ENCODE peak calls at places on chromosomes 7 and 10, in ten cellular contexts. E is stomach, C is tibial nerve, J is neural progenitor cell, A is IMR-90, X is cardiac muscle cell, T is brain microvascular endothelial cell, N is heart right ventricle, W is body of pancreas, U is RWPE2. P is an unnamed sample.

GRCh38 chr7:158431941-158432347 is 155.7 kb downstream of the PTPRN2 start:
- DNase-seq in U (peak), C (peak), E (peak), J (no peak), T (peak), W (peak), N (peak), A (peak), X (peak), P (no peak)

GRCh38 chr10:72263613-72264241 is 10.0 kb upstream of the DDIT4 start:
- DNase-seq in W (peak), A (no peak), X (peak), U (peak), C (no peak), N (no peak), E (peak), J (no peak), T (no peak), P (no peak)

GRCh38 chr7:80830000-80830399 is 88.9 kb downstream of the SEMA3C start:
- DNase-seq in T (no peak), C (no peak), A (no peak), N (no peak), W (no peak), U (no peak), E (no peak), J (no peak), X (no peak), P (no peak)

GRCh38 chr10:84766923-84767322 is 438.5 kb downstream of the CCSER2 start:
- DNase-seq in X (no peak), U (no peak), A (no peak), T (no peak), C (no peak), J (no peak), N (no peak), W (no peak), E (no peak), P (no peak)

GRCh38 chr7:105849122-105849855 is 27.1 kb downstream of the ATXN7L1 start:
- DNase-seq in A (no peak), U (no peak), X (peak), W (no peak), N (no peak), C (no peak), T (peak), E (no peak), J (no peak), P (no peak)

GRCh38 chr7:135770139-135770710 is 21.6 kb upstream of the FAM180A start:
- DNase-seq in C (no peak), X (peak), A (peak), U (no peak), J (no peak), N (no peak), W (no peak), E (no peak), T (no peak), P (no peak)

GRCh38 chr10:33355267-33355666 is 20.8 kb upstream of the NRP1 start:
- DNase-seq in T (no peak), X (no peak), A (no peak), C (no peak), E (no peak), W (no peak), U (no peak), J (no peak), N (peak), P (no peak)

GRCh38 chr10:121521794-121522556 is 76.3 kb downstream of the FGFR2 start:
- DNase-seq in X (no peak), T (no peak), N (no peak), E (no peak), W (no peak), U (no peak), J (no peak), C (no peak), A (no peak), P (no peak)

GRCh38 chr7:155972247-155972646 is 160.0 kb upstream of the SHH start:
- DNase-seq in J (no peak), W (no peak), N (no peak), X (no peak), A (no peak), T (no peak), C (no peak), U (peak), E (no peak), P (no peak)

GRCh38 chr7:100090527-100091410 is 2.0 kb downstream of the COPS6 start:
- DNase-seq in J (no peak), E (no peak), W (no peak), X (no peak), C (no peak), A (no peak), N (no peak), U (no peak), T (no peak), P (no peak)

GRCh38 chr10:4337581-4337980 is 488.4 kb upstream of the AKR1E2 start:
- DNase-seq in J (no peak), N (no peak), T (no peak), A (no peak), E (no peak), U (no peak), X (no peak), C (no peak), W (no peak), P (no peak)

GRCh38 chr10:6300106-6300783 is 97.5 kb downstream of the PFKFB3 start:
- DNase-seq in X (peak), T (no peak), N (no peak), E (no peak), A (peak), U (no peak), W (no peak), C (no peak), J (no peak), P (no peak)

GRCh38 chr10:125672884-125673283 is 10.1 kb downstream of the TEX36 start:
- DNase-seq in J (no peak), E (no peak), W (no peak), N (no peak), C (no peak), A (no peak), X (no peak), T (no peak), U (no peak), P (no peak)

GRCh38 chr7:27305854-27306253 is 63.3 kb downstream of the EVX1 start:
- DNase-seq in C (no peak), W (no peak), E (no peak), N (no peak), J (no peak), X (no peak), U (no peak), T (no peak), A (no peak), P (no peak)

GRCh38 chr10:101132636-101133473 is 1.8 kb downstream of the TLX1 start:
- DNase-seq in J (no peak), N (no peak), X (no peak), C (no peak), T (no peak), U (peak), E (no peak), W (no peak), A (no peak), P (no peak)

GRCh38 chr7:13742719-13743640 is 246.5 kb downstream of the ETV1 start:
- DNase-seq in A (peak), T (peak), E (peak), W (peak), J (peak), N (peak), C (no peak), U (no peak), X (peak), P (peak)

GRCh38 chr10:23981520-23982309 is 227.2 kb upstream of the KIAA1217 start:
- DNase-seq in X (no peak), J (no peak), U (no peak), W (no peak), N (no peak), E (no peak), A (no peak), T (no peak), C (no peak), P (no peak)

GRCh38 chr7:37108615-37109014 is 340.0 kb downstream of the ELMO1 start:
- DNase-seq in E (no peak), U (no peak), N (no peak), W (no peak), T (no peak), X (no peak), C (no peak), A (no peak), J (no peak), P (no peak)

GRCh38 chr7:2476776-2477446 is 713 bp upstream of the GRIFIN start:
- DNase-seq in X (no peak), N (no peak), J (peak), A (no peak), W (peak), C (no peak), U (peak), T (no peak), E (no peak), P (no peak)

GRCh38 chr10:90592903-90593302 is 264.9 kb downstream of the HTR7 start:
- DNase-seq in T (peak), W (peak), A (peak), C (no peak), J (peak), N (peak), E (no peak), U (peak), X (peak), P (no peak)

GRCh38 chr7:24477807-24478655 is 95.2 kb upstream of the PALS2 start:
- DNase-seq in T (peak), A (peak), J (peak), C (peak), N (no peak), X (peak), E (no peak), U (no peak), W (peak), P (no peak)

GRCh38 chr10:22246680-22247391 is 29.0 kb upstream of the EBLN1 start:
- DNase-seq in X (peak), W (no peak), E (no peak), C (no peak), T (peak), A (peak), N (no peak), U (no peak), J (no peak), P (no peak)

GRCh38 chr7:45184326-45185027 is 26.9 kb downstream of the RAMP3 start:
- DNase-seq in W (no peak), T (no peak), X (no peak), C (no peak), J (no peak), U (no peak), A (no peak), E (peak), N (no peak), P (no peak)

GRCh38 chr7:41058986-41059741 is 643.7 kb downstream of the INHBA start:
- DNase-seq in T (no peak), A (peak), U (no peak), N (no peak), X (peak), J (no peak), E (no peak), W (no peak), C (no peak), P (no peak)

GRCh38 chr7:31003721-31004120 is 40.0 kb downstream of the GHRHR start:
- DNase-seq in A (no peak), J (no peak), C (no peak), X (no peak), U (no peak), W (no peak), N (no peak), E (no peak), T (no peak), P (no peak)

GRCh38 chr7:6246257-6246917 is 26.0 kb downstream of the CYTH3 start:
- DNase-seq in E (no peak), U (no peak), X (peak), W (no peak), C (no peak), T (no peak), A (peak), J (no peak), N (no peak), P (no peak)

GRCh38 chr7:7490003-7490402 is 45.7 kb downstream of the COL28A1 start:
- DNase-seq in J (no peak), X (no peak), W (no peak), U (no peak), C (no peak), N (no peak), E (no peak), T (no peak), A (no peak), P (no peak)

GRCh38 chr10:88386204-88386877 is 196.8 kb downstream of the RNLS start:
- DNase-seq in E (no peak), X (peak), N (no peak), U (no peak), W (peak), J (no peak), A (no peak), T (peak), C (no peak), P (no peak)

GRCh38 chr10:13180788-13181187 is 19.4 kb downstream of the MCM10 start:
- DNase-seq in X (no peak), A (no peak), T (no peak), U (no peak), W (no peak), N (no peak), C (no peak), E (no peak), J (no peak), P (no peak)

GRCh38 chr7:87474046-87474445 is 1.4 kb downstream of the ABCB4 start:
- DNase-seq in T (no peak), J (no peak), W (no peak), N (no peak), U (no peak), E (no peak), A (no peak), X (no peak), C (no peak), P (no peak)

GRCh38 chr7:37149019-37149814 is 299.4 kb downstream of the ELMO1 start:
- DNase-seq in X (peak), U (no peak), A (no peak), E (no peak), N (no peak), T (no peak), C (no peak), J (no peak), W (no peak), P (no peak)

GRCh38 chr10:69422676-69423075 is 6.0 kb upstream of the TACR2 start:
- DNase-seq in W (no peak), N (no peak), J (no peak), E (no peak), T (no peak), U (no peak), C (no peak), A (no peak), X (no peak), P (no peak)

GRCh38 chr10:102633282-102633681 is 11.0 kb upstream of the TRIM8 start:
- DNase-seq in N (no peak), T (peak), E (no peak), C (no peak), U (peak), J (no peak), A (peak), X (peak), W (no peak), P (no peak)

GRCh38 chr10:22505923-22506685 is 160.8 kb downstream of the SPAG6 start:
- DNase-seq in E (peak), W (peak), N (no peak), A (no peak), J (no peak), C (no peak), U (no peak), T (no peak), X (peak), P (no peak)

GRCh38 chr7:138030679-138031351 is 28.9 kb upstream of the CREB3L2 start:
- DNase-seq in C (no peak), E (no peak), A (no peak), U (no peak), W (no peak), N (no peak), T (peak), J (no peak), X (peak), P (no peak)

GRCh38 chr10:29254123-29255046 is 34.5 kb upstream of the LYZL1 start:
- DNase-seq in X (peak), W (no peak), U (no peak), A (no peak), E (no peak), C (no peak), N (no peak), J (peak), T (peak), P (no peak)

GRCh38 chr10:43093423-43094090 is 16.7 kb downstream of the RET start:
- DNase-seq in X (no peak), C (no peak), E (no peak), T (no peak), W (no peak), A (peak), U (no peak), J (peak), N (no peak), P (no peak)

GRCh38 chr7:122518488-122518887 is 180.4 kb downstream of the RNF133 start:
- DNase-seq in J (no peak), N (no peak), W (no peak), A (no peak), T (no peak), X (no peak), C (no peak), E (no peak), U (no peak), P (no peak)

GRCh38 chr7:122525355-122525754 is 173.6 kb downstream of the RNF133 start:
- DNase-seq in A (no peak), T (no peak), N (no peak), J (no peak), W (no peak), X (no peak), E (no peak), U (no peak), C (no peak), P (no peak)

GRCh38 chr7:122520961-122521555 is 177.9 kb downstream of the RNF133 start:
- DNase-seq in W (no peak), A (no peak), C (no peak), N (no peak), U (no peak), J (peak), E (no peak), T (no peak), X (no peak), P (no peak)

GRCh38 chr7:122517576-122517975 is 181.3 kb downstream of the RNF133 start:
- DNase-seq in J (no peak), U (no peak), A (no peak), N (no peak), E (no peak), T (no peak), X (no peak), W (no peak), C (no peak), P (no peak)

DNA sequence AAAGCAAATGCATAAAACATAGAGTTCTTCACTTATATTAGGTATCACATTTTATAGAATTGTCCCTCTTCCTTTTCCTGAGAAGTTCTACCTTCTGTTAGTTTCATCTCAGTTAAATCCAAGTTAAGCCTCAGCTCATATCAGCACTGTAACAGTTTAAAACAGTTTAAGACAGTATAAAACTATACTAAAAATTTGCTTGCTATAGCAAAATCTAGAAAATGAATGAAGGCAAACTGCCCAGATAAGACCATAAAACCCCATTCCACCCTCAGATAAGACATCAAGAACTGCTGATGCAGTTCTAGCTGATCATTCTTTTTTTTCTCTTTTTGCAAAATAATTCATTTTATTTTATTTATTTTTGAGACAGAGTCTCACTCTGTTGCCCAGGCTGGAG is 177.2 kb downstream of the RNF133 start:
- DNase-seq in U (no peak), E (no peak), X (no peak), N (no peak), T (no peak), W (no peak), C (no peak), A (no peak), J (no peak), P (no peak)
- H3K27ac ChIP-seq in U (no peak), E (no peak), X (no peak), N (no peak), T (no peak), W (no peak), C (no peak), A (no peak), J (peak), P (no peak)

GRCh38 chr10:110068780-110069179 is 61.0 kb downstream of the ADD3 start:
- DNase-seq in A (no peak), W (no peak), C (no peak), J (no peak), N (no peak), T (no peak), U (no peak), E (no peak), X (no peak), P (no peak)
- H3K27ac ChIP-seq in A (no peak), W (no peak), C (peak), J (no peak), N (peak), T (no peak), U (no peak), E (peak), X (peak), P (no peak)

GRCh38 chr7:90857595-90857994 is 261.5 kb downstream of the CDK14 start:
- DNase-seq in X (no peak), E (no peak), W (peak), A (no peak), T (no peak), C (no peak), U (no peak), N (peak), J (no peak), P (no peak)

GRCh38 chr7:90850516-90850915 is 254.4 kb downstream of the CDK14 start:
- DNase-seq in N (no peak), J (no peak), E (no peak), T (no peak), X (no peak), C (no peak), A (no peak), W (no peak), U (no peak), P (no peak)

GRCh38 chr7:90856317-90857072 is 260.4 kb downstream of the CDK14 start:
- DNase-seq in J (no peak), E (no peak), C (no peak), U (no peak), X (no peak), T (no peak), A (peak), N (no peak), W (no peak), P (no peak)

GRCh38 chr7:90858546-90858945 is 262.4 kb downstream of the CDK14 start:
- DNase-seq in N (no peak), T (no peak), U (no peak), A (no peak), J (no peak), E (no peak), C (no peak), X (no peak), W (no peak), P (no peak)

DNA sequence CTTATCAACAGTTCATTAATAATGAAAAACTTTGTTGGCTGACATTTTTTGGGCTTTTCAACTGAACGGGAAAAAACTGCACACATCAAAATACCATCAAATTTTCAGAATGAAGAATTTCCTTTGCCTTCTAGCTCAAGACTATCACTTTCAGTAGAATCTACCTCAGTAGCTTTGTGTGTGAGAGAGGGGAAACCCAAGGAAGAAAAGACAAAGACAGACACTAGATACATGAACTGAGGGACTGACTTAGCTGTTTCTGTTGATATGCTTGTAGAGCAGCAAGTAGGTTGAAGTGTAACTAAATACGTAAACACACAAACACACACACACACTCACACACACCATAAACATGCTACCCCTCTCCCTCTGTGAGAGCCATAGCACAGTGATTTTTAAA is 257.1 kb downstream of the CDK14 start:
- DNase-seq in E (no peak), N (no peak), A (no peak), T (no peak), W (no peak), U (no peak), C (no peak), J (no peak), X (no peak), P (no peak)
- H3K27ac ChIP-seq in E (no peak), N (no peak), A (no peak), T (no peak), W (no peak), U (no peak), C (no peak), J (no peak), X (no peak), P (no peak)

DNA sequence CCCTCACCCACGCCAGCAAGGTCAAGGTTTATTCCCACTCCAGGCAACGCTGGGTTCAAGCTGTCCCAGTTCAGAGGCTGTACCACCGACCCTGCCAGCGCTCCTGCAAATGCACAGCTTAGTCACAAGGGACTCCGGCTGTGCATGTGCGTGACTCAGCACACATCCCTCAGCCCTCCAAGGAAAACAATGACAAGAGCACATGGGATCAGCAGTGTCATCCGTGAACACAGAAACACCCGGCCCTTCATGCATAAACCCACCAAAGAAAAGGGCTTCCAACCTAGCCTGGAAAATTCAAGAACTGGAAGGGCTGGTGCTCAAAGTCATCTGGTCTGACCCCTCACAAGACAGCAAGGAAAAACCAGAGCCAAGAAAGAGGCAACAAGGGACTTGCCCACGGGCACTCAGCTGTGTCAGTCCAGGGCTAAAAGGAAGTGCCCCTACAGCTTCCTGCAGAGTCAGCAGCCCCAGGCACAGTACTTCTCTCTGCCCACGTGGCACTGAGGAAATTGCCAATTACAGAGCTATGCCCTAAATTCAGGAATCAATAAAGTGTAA is 106.1 kb downstream of the KCNMA1 start:
- DNase-seq in A (peak), E (no peak), C (no peak), X (peak), U (no peak), T (peak), N (peak), W (no peak), J (no peak), P (no peak)
- H3K27ac ChIP-seq in A (peak), E (no peak), C (no peak), X (no peak), U (peak), T (peak), N (no peak), W (no peak), J (no peak), P (no peak)